ENCODE peak calls at places on chromosomes 12 and 14, in four cellular contexts. One of them, this sample, is unnamed.
A peak's percentile ranks its signal among the peaks of the same experiment; 100 is the strongest.

GRCh38 chr12:118493962-118494361 is 117.6 kb downstream of the SUDS3 start:
- DNase-seq in K562: no peak
- DNase-seq in GM12892: no peak
- DNase-seq in H1: no peak
- DNase-seq in this sample: no peak

GRCh38 chr12:20024194-20024593 is 344.1 kb upstream of the PDE3A start:
- DNase-seq in K562: no peak
- DNase-seq in GM12892: no peak
- DNase-seq in H1: no peak
- DNase-seq in this sample: no peak

GRCh38 chr14:68544150-68544892 is 248.5 kb downstream of the ZFP36L1 start:
- DNase-seq in K562: no peak
- DNase-seq in GM12892: no peak
- DNase-seq in H1: no peak
- DNase-seq in this sample: no peak

GRCh38 chr14:77228056-77228455 is 43.0 kb downstream of the NGB start:
- DNase-seq in K562: no peak
- DNase-seq in GM12892: no peak
- DNase-seq in H1: no peak
- DNase-seq in this sample: no peak

GRCh38 chr12:12741705-12742104 is 24.5 kb downstream of the CDKN1B start:
- DNase-seq in K562: no peak
- DNase-seq in GM12892: no peak
- DNase-seq in H1: no peak
- DNase-seq in this sample: no peak

GRCh38 chr14:22593189-22593588 is 4.2 kb upstream of the DAD1 start:
- DNase-seq in K562: no peak
- DNase-seq in GM12892: no peak
- DNase-seq in H1: no peak
- DNase-seq in this sample: no peak

GRCh38 chr12:100656141-100656540 is 82.7 kb downstream of the GAS2L3 start:
- DNase-seq in K562: no peak
- DNase-seq in GM12892: no peak
- DNase-seq in H1: no peak
- DNase-seq in this sample: no peak

GRCh38 chr12:68675098-68675842 is 11.5 kb upstream of the NUP107 start:
- DNase-seq in K562: peak; percentile 35
- DNase-seq in GM12892: no peak
- DNase-seq in H1: no peak
- DNase-seq in this sample: no peak

GRCh38 chr14:60641722-60642269 is 7.5 kb downstream of the SIX1 start:
- DNase-seq in K562: no peak
- DNase-seq in GM12892: no peak
- DNase-seq in H1: no peak
- DNase-seq in this sample: no peak

GRCh38 chr14:24632336-24632735 is 1.7 kb downstream of the GZMB start:
- DNase-seq in K562: no peak
- DNase-seq in GM12892: no peak
- DNase-seq in H1: no peak
- DNase-seq in this sample: no peak

GRCh38 chr12:128767518-128767917 is 56.2 kb downstream of the SLC15A4 start:
- DNase-seq in K562: no peak
- DNase-seq in GM12892: no peak
- DNase-seq in H1: no peak
- DNase-seq in this sample: no peak

GRCh38 chr12:89353188-89353822 is 1.0 kb upstream of the DUSP6 start:
- DNase-seq in K562: no peak
- DNase-seq in GM12892: peak; percentile 27
- DNase-seq in H1: peak; percentile 89
- DNase-seq in this sample: peak; percentile 21

GRCh38 chr14:31884776-31885379 is 192.2 kb upstream of the ARHGAP5 start:
- DNase-seq in K562: no peak
- DNase-seq in GM12892: no peak
- DNase-seq in H1: no peak
- DNase-seq in this sample: no peak

GRCh38 chr14:45610303-45610702 is 357.3 kb upstream of the MIS18BP1 start:
- DNase-seq in K562: no peak
- DNase-seq in GM12892: no peak
- DNase-seq in H1: no peak
- DNase-seq in this sample: no peak

GRCh38 chr14:24279301-24280186 is 8.1 kb upstream of the RABGGTA start:
- DNase-seq in K562: no peak
- DNase-seq in GM12892: no peak
- DNase-seq in H1: no peak
- DNase-seq in this sample: no peak

GRCh38 chr12:76936562-76937185 is 57.9 kb upstream of the CSRP2 start:
- DNase-seq in K562: peak; percentile 17
- DNase-seq in GM12892: no peak
- DNase-seq in H1: no peak
- DNase-seq in this sample: no peak

GRCh38 chr12:92557422-92557724 is 145.4 kb upstream of the PLEKHG7 start:
- DNase-seq in K562: no peak
- DNase-seq in GM12892: no peak
- DNase-seq in H1: no peak
- DNase-seq in this sample: no peak

GRCh38 chr14:105398726-105399440 is 545 bp downstream of the TEX22 start:
- DNase-seq in K562: peak; percentile 54
- DNase-seq in GM12892: no peak
- DNase-seq in H1: peak; percentile 69
- DNase-seq in this sample: peak; percentile 78

GRCh38 chr12:76690916-76691700 is 72.8 kb upstream of the ZDHHC17 start:
- DNase-seq in K562: no peak
- DNase-seq in GM12892: no peak
- DNase-seq in H1: no peak
- DNase-seq in this sample: no peak

GRCh38 chr14:84929834-84930233 is 600.1 kb upstream of the FLRT2 start:
- DNase-seq in K562: no peak
- DNase-seq in GM12892: no peak
- DNase-seq in H1: no peak
- DNase-seq in this sample: no peak

GRCh38 chr14:23548351-23549318 is 2.9 kb downstream of the ZFHX2 start:
- DNase-seq in K562: peak; percentile 17
- DNase-seq in GM12892: no peak
- DNase-seq in H1: no peak
- DNase-seq in this sample: no peak

GRCh38 chr12:69583203-69583602 is 2.1 kb upstream of the CCT2 start:
- DNase-seq in K562: peak; percentile 70
- DNase-seq in GM12892: no peak
- DNase-seq in H1: no peak
- DNase-seq in this sample: no peak

DNA sequence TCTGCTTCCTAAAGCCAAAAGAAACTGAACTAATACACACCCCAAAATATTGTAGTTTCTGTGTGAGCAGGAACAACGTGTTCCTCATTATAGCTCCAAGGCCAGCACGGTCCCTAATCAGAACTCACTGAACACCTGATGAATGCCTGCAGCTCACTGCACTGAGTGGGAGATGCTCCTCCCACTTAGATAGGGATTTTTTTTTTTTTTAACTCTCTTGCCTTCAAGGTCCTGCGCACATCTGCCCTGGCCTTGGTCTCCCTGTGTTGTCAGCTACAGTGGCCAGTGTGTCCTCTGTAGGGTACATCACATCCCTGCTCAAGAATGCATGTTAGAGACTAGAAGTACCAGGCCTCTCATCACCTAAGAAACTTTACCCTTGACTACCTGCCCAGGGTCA is 44.3 kb upstream of the TMPO start:
- DNase-seq in K562: no peak
- DNase-seq in GM12892: no peak
- DNase-seq in H1: no peak
- DNase-seq in this sample: no peak
- TF ChIP-seq TAF1 in K562: no peak
- TF ChIP-seq TAF1 in GM12892: no peak
- TF ChIP-seq TAF1 in H1: no peak
- TF ChIP-seq TAF1 in this sample: no peak

DNA sequence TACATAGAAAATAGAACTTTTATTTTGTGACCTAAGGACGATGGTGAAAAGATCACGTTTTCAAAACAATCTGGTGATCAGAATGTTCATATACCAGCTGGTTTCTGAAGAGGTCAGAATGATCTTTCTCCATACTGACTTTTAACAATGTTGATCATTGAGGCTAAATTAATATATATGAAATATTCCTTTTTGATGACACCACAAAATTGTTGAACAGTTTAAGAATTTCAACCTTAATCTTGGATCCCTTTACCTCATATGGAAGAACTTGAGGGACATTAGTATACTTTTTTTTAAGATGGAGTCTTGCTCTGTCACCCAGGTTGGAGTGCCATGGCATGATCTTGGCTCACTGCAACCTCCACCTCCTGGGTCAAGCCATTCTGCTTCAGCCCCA is 2.8 kb upstream of the REP15 start:
- DNase-seq in K562: no peak
- DNase-seq in GM12892: no peak
- DNase-seq in H1: no peak
- DNase-seq in this sample: no peak
- TF ChIP-seq TAF1 in K562: no peak
- TF ChIP-seq TAF1 in GM12892: no peak
- TF ChIP-seq TAF1 in H1: no peak
- TF ChIP-seq TAF1 in this sample: no peak

GRCh38 chr12:130949806-130950205 is 3.9 kb upstream of the ADGRD1 start:
- DNase-seq in K562: no peak
- DNase-seq in GM12892: no peak
- DNase-seq in H1: no peak
- DNase-seq in this sample: no peak
- TF ChIP-seq TAF1 in K562: no peak
- TF ChIP-seq TAF1 in GM12892: no peak
- TF ChIP-seq TAF1 in H1: no peak
- TF ChIP-seq TAF1 in this sample: no peak

DNA sequence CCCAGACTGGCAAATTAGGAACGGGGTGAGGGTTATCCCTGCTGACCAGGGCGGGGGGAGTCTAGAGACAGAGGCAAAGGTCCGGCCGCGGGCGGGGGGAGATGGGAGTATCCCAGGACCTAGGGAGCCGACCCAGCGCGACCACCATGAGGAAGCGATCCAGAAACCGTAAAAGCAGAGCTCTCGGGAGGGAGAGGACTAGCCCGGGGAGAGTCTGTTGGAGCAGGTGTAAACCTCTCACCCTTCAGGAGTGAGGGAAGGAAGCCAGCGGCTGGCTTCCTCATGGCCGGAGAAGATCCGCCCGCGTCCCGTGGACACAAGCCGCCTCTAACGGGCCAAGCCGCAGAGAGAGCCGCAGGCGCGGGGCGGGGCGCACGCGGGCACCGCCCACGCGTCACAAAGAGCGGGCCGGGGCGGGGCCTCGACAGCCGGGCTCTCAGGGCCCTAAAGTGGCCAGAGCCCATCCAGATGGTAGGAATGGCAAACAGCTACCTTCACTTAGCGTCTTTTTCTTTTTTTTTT is at the start of gene ACRBP:
- DNase-seq in K562: no peak
- DNase-seq in GM12892: peak; percentile 74
- DNase-seq in H1: peak; percentile 86
- DNase-seq in this sample: no peak
- TF ChIP-seq TAF1 in K562: no peak
- TF ChIP-seq TAF1 in GM12892: no peak
- TF ChIP-seq TAF1 in H1: peak; percentile 44
- TF ChIP-seq TAF1 in this sample: no peak

DNA sequence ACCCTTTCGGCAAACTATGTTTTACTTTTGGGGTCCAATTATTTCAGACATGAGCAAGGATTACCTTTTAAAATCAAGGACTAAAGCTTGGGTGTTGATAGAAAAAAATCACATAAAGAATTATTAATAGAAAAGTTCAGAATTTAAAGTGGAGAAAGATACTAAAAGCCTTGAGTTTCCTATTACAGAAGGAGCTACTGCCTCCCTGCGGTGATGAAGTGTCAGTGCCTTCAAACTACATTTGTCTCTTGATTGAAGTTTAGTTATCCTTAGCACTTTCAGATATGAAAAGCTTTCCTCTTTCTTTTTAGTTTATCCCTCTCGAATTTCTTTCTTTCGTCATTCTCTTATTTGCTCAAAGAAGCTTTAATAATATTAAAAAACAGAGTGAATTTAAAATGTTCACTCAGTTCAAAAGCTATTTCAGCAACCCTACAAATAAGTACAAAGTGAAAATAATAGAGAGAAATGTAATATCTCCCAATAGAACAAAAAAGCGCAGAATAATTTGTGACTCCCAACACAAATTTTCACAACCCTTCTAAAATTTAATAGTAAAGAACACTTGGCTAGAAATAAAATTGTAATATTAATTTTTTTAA is 87.6 kb downstream of the SEC23A start:
- DNase-seq in K562: peak; percentile 32
- DNase-seq in GM12892: peak; percentile 15
- DNase-seq in H1: no peak
- DNase-seq in this sample: peak; percentile 23
- TF ChIP-seq TAF1 in K562: no peak
- TF ChIP-seq TAF1 in GM12892: no peak
- TF ChIP-seq TAF1 in H1: no peak
- TF ChIP-seq TAF1 in this sample: no peak

DNA sequence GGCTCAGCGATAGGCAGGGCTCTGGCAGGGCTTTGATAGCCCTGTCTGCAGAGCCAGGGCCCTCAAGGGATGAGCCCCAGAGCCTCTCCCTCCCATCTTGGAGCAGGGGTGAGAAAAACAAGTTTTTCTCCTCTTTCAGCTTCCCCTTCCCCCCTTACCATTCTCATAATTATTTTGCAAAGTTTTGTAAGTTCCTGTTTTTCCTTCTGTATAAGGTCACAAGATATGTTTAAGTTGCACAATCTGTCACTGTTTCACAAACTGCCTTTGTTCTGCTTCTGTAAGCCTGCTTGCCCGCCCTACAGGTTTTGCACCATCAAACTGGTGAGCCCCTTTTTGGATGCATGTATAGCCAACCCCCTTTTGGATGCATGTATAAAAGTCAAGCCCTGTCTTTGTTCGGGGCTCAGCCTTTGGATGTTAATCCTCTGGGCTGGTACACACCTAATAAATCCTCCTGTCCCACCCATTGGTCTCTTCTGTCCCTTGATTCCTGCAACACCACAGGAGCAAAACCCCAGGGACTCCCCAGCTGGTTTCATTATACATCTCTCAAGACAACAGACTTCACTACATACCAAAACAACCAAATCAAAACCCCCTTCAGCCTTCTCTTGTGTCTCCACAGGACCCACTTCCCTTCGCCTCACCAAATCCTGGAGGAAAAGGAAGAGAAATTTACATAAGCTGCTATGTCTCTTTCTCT is 52.5 kb upstream of the RESF1 start:
- DNase-seq in K562: no peak
- DNase-seq in GM12892: no peak
- DNase-seq in H1: no peak
- DNase-seq in this sample: no peak
- TF ChIP-seq TAF1 in K562: no peak
- TF ChIP-seq TAF1 in GM12892: no peak
- TF ChIP-seq TAF1 in H1: no peak
- TF ChIP-seq TAF1 in this sample: no peak

GRCh38 chr12:108289342-108290131 is 49.6 kb downstream of the CMKLR1 start:
- DNase-seq in K562: no peak
- DNase-seq in GM12892: no peak
- DNase-seq in H1: no peak
- DNase-seq in this sample: no peak
- TF ChIP-seq TAF1 in K562: no peak
- TF ChIP-seq TAF1 in GM12892: no peak
- TF ChIP-seq TAF1 in H1: no peak
- TF ChIP-seq TAF1 in this sample: no peak